ENCODE peak calls at places on chromosomes 6 and 20, in five cellular contexts. One of them, this sample, is unnamed.

GRCh38 chr20:33211817-33212424 is 5.2 kb upstream of the BPIFA3 start:
- DNase-seq in effector memory CD4-positive, alpha-beta T cell: no peak
- DNase-seq in tibial nerve: no peak
- DNase-seq in OCI-LY7: peak; percentile 51
- DNase-seq in heart right ventricle: no peak
- DNase-seq in this sample: no peak

GRCh38 chr6:160634706-160635105 is 29.4 kb downstream of the LPA start:
- DNase-seq in effector memory CD4-positive, alpha-beta T cell: no peak
- DNase-seq in OCI-LY7: no peak
- DNase-seq in tibial nerve: no peak
- DNase-seq in heart right ventricle: no peak
- DNase-seq in this sample: no peak

GRCh38 chr6:27605401-27606342 is 132.8 kb upstream of the ZNF184 start:
- DNase-seq in heart right ventricle: no peak
- DNase-seq in effector memory CD4-positive, alpha-beta T cell: no peak
- DNase-seq in OCI-LY7: no peak
- DNase-seq in tibial nerve: no peak
- DNase-seq in this sample: no peak

GRCh38 chr20:47950103-47950502 is 164.8 kb upstream of the SULF2 start:
- DNase-seq in effector memory CD4-positive, alpha-beta T cell: no peak
- DNase-seq in heart right ventricle: no peak
- DNase-seq in tibial nerve: no peak
- DNase-seq in OCI-LY7: no peak
- DNase-seq in this sample: no peak

GRCh38 chr6:155157101-155157500 is 106.7 kb upstream of the CLDN20 start:
- DNase-seq in tibial nerve: no peak
- DNase-seq in OCI-LY7: no peak
- DNase-seq in heart right ventricle: no peak
- DNase-seq in effector memory CD4-positive, alpha-beta T cell: no peak
- DNase-seq in this sample: no peak

GRCh38 chr6:108948252-108948651 is 100.0 kb downstream of the ARMC2 start:
- DNase-seq in heart right ventricle: no peak
- DNase-seq in tibial nerve: no peak
- DNase-seq in OCI-LY7: no peak
- DNase-seq in effector memory CD4-positive, alpha-beta T cell: no peak
- DNase-seq in this sample: no peak

GRCh38 chr6:134029495-134030455 is 22.6 kb downstream of the SLC2A12 start:
- DNase-seq in effector memory CD4-positive, alpha-beta T cell: no peak
- DNase-seq in OCI-LY7: no peak
- DNase-seq in tibial nerve: no peak
- DNase-seq in heart right ventricle: no peak
- DNase-seq in this sample: no peak

GRCh38 chr6:3230275-3231212 is 3.1 kb upstream of the TUBB2B start:
- DNase-seq in heart right ventricle: no peak
- DNase-seq in tibial nerve: peak; percentile 28
- DNase-seq in effector memory CD4-positive, alpha-beta T cell: no peak
- DNase-seq in OCI-LY7: no peak
- DNase-seq in this sample: no peak

GRCh38 chr6:467111-467510 is 75.6 kb downstream of the IRF4 start:
- DNase-seq in heart right ventricle: no peak
- DNase-seq in tibial nerve: no peak
- DNase-seq in OCI-LY7: no peak
- DNase-seq in effector memory CD4-positive, alpha-beta T cell: no peak
- DNase-seq in this sample: no peak

GRCh38 chr20:32365560-32365959 is 7.4 kb downstream of the ASXL1 start:
- DNase-seq in OCI-LY7: no peak
- DNase-seq in heart right ventricle: no peak
- DNase-seq in tibial nerve: no peak
- DNase-seq in effector memory CD4-positive, alpha-beta T cell: no peak
- DNase-seq in this sample: no peak

GRCh38 chr6:119602215-119603178 is 252.9 kb upstream of the MAN1A1 start:
- DNase-seq in effector memory CD4-positive, alpha-beta T cell: no peak
- DNase-seq in heart right ventricle: no peak
- DNase-seq in tibial nerve: no peak
- DNase-seq in OCI-LY7: no peak
- DNase-seq in this sample: no peak

GRCh38 chr20:50317644-50318043 is 127.0 kb downstream of the CEBPB start:
- DNase-seq in heart right ventricle: no peak
- DNase-seq in tibial nerve: no peak
- DNase-seq in OCI-LY7: no peak
- DNase-seq in effector memory CD4-positive, alpha-beta T cell: no peak
- DNase-seq in this sample: no peak

GRCh38 chr6:158374020-158374419 is 61.8 kb downstream of the TULP4 start:
- DNase-seq in effector memory CD4-positive, alpha-beta T cell: no peak
- DNase-seq in heart right ventricle: no peak
- DNase-seq in OCI-LY7: no peak
- DNase-seq in tibial nerve: no peak
- DNase-seq in this sample: no peak

GRCh38 chr20:56409521-56409920 is 2.5 kb upstream of the CASS4 start:
- DNase-seq in tibial nerve: no peak
- DNase-seq in OCI-LY7: no peak
- DNase-seq in effector memory CD4-positive, alpha-beta T cell: no peak
- DNase-seq in heart right ventricle: no peak
- DNase-seq in this sample: no peak

GRCh38 chr6:127606131-127606562 is 29.2 kb downstream of the C6orf58 start:
- DNase-seq in effector memory CD4-positive, alpha-beta T cell: no peak
- DNase-seq in tibial nerve: no peak
- DNase-seq in OCI-LY7: no peak
- DNase-seq in heart right ventricle: no peak
- DNase-seq in this sample: no peak

GRCh38 chr6:3999800-4000661 is 78.9 kb downstream of the FAM217A start:
- DNase-seq in tibial nerve: no peak
- DNase-seq in effector memory CD4-positive, alpha-beta T cell: no peak
- DNase-seq in OCI-LY7: no peak
- DNase-seq in heart right ventricle: no peak
- DNase-seq in this sample: no peak

DNA sequence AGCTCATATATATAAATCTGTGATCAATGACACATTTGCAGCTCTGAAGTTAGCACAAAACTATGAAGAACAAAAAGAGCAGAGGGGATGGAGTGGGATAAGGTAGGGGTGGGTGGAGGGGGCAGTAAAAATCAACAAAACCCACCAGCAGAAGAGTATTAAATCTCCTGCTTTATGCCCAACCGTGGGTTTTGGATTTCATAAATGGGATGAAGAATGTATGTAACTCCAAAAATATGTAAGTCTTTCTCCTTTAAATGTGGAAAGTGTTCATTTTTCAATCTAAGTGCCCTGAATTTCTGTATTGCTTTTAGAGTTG is 480.3 kb upstream of the MARCKS start:
- DNase-seq in effector memory CD4-positive, alpha-beta T cell: no peak
- DNase-seq in tibial nerve: no peak
- DNase-seq in heart right ventricle: no peak
- DNase-seq in OCI-LY7: no peak
- DNase-seq in this sample: no peak
- H3K27ac ChIP-seq in effector memory CD4-positive, alpha-beta T cell: no peak overlapping the region
- H3K27ac ChIP-seq in tibial nerve: no peak overlapping the region
- H3K27ac ChIP-seq in heart right ventricle: no peak overlapping the region
- H3K27ac ChIP-seq in OCI-LY7: no peak overlapping the region
- H3K27ac ChIP-seq in this sample: no peak overlapping the region

DNA sequence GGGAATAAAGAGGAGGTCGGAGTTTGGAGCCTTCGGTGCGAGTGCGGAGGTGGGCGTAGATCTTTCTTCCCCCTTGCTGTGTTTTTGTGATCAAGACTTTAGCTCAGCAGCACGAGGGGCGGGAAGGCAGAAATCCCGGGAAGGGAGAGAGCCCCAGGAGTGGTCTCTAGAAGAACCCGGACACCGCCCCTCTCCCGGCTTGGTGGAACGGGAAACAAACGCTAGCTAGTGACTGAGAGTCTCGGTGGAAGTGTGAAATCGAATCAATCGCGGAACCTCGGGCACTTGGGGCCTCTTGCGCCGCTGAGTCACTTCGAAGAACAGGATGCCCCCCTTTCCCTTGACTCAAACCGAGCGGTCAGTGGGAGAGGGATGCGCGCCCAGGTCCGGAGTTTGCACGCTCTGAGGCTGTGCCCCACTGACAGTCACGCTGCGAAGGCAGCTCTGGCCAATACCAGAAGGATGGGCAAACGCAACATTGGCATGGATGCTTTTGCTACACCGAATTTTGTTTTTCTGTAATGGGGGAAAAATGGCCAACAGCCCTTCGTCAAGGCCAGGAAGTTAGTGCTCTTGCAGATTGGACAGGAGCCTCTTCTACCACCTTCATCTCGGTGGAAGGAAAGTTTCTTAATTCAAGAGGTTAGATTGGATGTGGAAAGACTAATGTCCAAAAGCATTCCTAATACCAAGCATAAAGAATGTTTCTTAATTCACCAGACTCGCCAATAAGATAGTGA is 1.6 kb upstream of the OLIG3 start:
- DNase-seq in OCI-LY7: no peak
- DNase-seq in heart right ventricle: no peak
- DNase-seq in tibial nerve: no peak
- DNase-seq in effector memory CD4-positive, alpha-beta T cell: no peak
- DNase-seq in this sample: no peak
- H3K4me3 ChIP-seq in OCI-LY7: no peak overlapping the region
- H3K4me3 ChIP-seq in heart right ventricle: no peak overlapping the region
- H3K4me3 ChIP-seq in tibial nerve: no peak overlapping the region
- H3K4me3 ChIP-seq in effector memory CD4-positive, alpha-beta T cell: no peak overlapping the region
- H3K4me3 ChIP-seq in this sample: no peak overlapping the region

GRCh38 chr20:51811514-51811913 is 9.2 kb upstream of the SALL4 start:
- DNase-seq in effector memory CD4-positive, alpha-beta T cell: no peak
- DNase-seq in OCI-LY7: no peak
- DNase-seq in tibial nerve: no peak
- DNase-seq in heart right ventricle: no peak
- DNase-seq in this sample: no peak
- H3K27ac ChIP-seq in effector memory CD4-positive, alpha-beta T cell: no peak overlapping the region
- H3K27ac ChIP-seq in OCI-LY7: no peak overlapping the region
- H3K27ac ChIP-seq in tibial nerve: no peak overlapping the region
- H3K27ac ChIP-seq in heart right ventricle: no peak overlapping the region
- H3K27ac ChIP-seq in this sample: no peak overlapping the region

DNA sequence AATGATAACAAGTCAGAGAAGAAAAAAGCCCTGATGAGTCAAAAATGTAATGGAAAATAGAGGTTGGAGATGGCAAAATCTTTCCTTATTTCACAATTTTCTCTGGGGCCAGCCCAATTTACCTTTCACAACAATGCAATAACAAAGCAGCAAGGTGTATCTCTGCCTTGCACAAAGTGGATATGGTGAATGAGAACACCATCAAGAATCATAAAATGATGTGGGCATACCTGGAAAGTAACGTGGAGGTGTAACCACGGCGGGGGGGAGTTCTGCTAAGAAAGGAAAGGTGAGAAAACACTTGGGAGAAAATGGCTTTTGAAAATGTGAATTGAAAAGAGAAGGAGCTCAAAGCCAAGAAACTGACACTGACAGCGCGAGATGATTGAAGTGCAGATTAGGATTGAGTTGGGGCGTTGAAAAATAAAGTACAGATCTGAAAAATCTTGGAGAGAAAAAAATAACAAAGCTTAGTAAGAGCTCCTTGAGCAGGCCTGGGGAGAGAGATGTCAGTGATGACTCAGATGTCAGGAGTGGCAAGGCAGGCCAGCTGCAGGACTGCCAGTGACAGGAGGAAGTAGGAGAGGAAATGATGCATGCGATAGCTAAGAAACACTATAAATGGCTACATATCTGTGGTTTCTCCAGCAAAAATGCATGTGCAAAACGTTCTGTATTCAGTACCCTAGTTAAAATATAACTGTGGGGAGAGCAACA is 26.2 kb downstream of the ARHGAP18 start:
- DNase-seq in heart right ventricle: peak; percentile 61
- DNase-seq in tibial nerve: peak; percentile 66
- DNase-seq in effector memory CD4-positive, alpha-beta T cell: peak; percentile 50
- DNase-seq in OCI-LY7: peak; percentile 82
- DNase-seq in this sample: peak; percentile 17
- H3K4me3 ChIP-seq in heart right ventricle: no peak overlapping the region
- H3K4me3 ChIP-seq in tibial nerve: no peak overlapping the region
- H3K4me3 ChIP-seq in effector memory CD4-positive, alpha-beta T cell: no peak overlapping the region
- H3K4me3 ChIP-seq in OCI-LY7: peak overlapping the region; percentile 42
- H3K4me3 ChIP-seq in this sample: no peak overlapping the region

GRCh38 chr6:107543088-107543487 is 53.2 kb downstream of the SOBP start:
- DNase-seq in tibial nerve: no peak
- DNase-seq in OCI-LY7: no peak
- DNase-seq in heart right ventricle: peak; percentile 16
- DNase-seq in effector memory CD4-positive, alpha-beta T cell: no peak
- DNase-seq in this sample: no peak
- H3K27ac ChIP-seq in tibial nerve: no peak overlapping the region
- H3K27ac ChIP-seq in OCI-LY7: no peak overlapping the region
- H3K27ac ChIP-seq in heart right ventricle: peak overlapping the region; percentile 58
- H3K27ac ChIP-seq in effector memory CD4-positive, alpha-beta T cell: no peak overlapping the region
- H3K27ac ChIP-seq in this sample: no peak overlapping the region

GRCh38 chr6:157272866-157273755 is 50.2 kb downstream of the TMEM242 start:
- DNase-seq in heart right ventricle: no peak
- DNase-seq in effector memory CD4-positive, alpha-beta T cell: no peak
- DNase-seq in tibial nerve: peak; percentile 24
- DNase-seq in OCI-LY7: peak; percentile 81
- DNase-seq in this sample: no peak
- H3K4me3 ChIP-seq in heart right ventricle: no peak overlapping the region
- H3K4me3 ChIP-seq in effector memory CD4-positive, alpha-beta T cell: no peak overlapping the region
- H3K4me3 ChIP-seq in tibial nerve: no peak overlapping the region
- H3K4me3 ChIP-seq in OCI-LY7: peak overlapping the region; percentile 67
- H3K4me3 ChIP-seq in this sample: no peak overlapping the region

GRCh38 chr6:141562181-141562800 is 570.4 kb upstream of the GJE1 start:
- DNase-seq in heart right ventricle: peak; percentile 49
- DNase-seq in OCI-LY7: no peak
- DNase-seq in effector memory CD4-positive, alpha-beta T cell: no peak
- DNase-seq in tibial nerve: no peak
- DNase-seq in this sample: no peak
- H3K27ac ChIP-seq in heart right ventricle: peak overlapping the region; percentile 84
- H3K27ac ChIP-seq in OCI-LY7: peak overlapping the region; percentile 43
- H3K27ac ChIP-seq in effector memory CD4-positive, alpha-beta T cell: no peak overlapping the region
- H3K27ac ChIP-seq in tibial nerve: peak overlapping the region; percentile 28
- H3K27ac ChIP-seq in this sample: peak overlapping the region; percentile 74

This sample was measured in esophagus squamous epithelium.